ENCODE peak calls at places on chromosomes 4 and X, in six cellular contexts. R, H, V, S, C and A are unnamed samples.

GRCh38 chrX:109393859-109394258 is 88.0 kb downstream of the GUCY2F start:
- DNase-seq in V (no peak), C (no peak), R (no peak), H (no peak), S (no peak), A (no peak)

GRCh38 chr4:76896731-76897521 is 1.0 kb downstream of the SOWAHB start:
- DNase-seq in H (no peak), S (peak; percentile 22), R (peak; percentile 41), V (no peak), C (peak; percentile 18), A (no peak)

GRCh38 chrX:15471016-15471415 is 22.1 kb downstream of the PIR start:
- DNase-seq in R (peak; percentile 57), S (peak; percentile 44), V (peak; percentile 45), C (peak; percentile 65), H (no peak), A (peak; percentile 77)

GRCh38 chr4:152961752-152962117 is 25.6 kb downstream of the FHDC1 start:
- DNase-seq in V (no peak), S (no peak), C (peak; percentile 39), R (peak; percentile 36), H (no peak), A (peak; percentile 74)

GRCh38 chr4:118877797-118878196 is 10.9 kb upstream of the SYNPO2 start:
- DNase-seq in V (no peak), H (no peak), C (no peak), R (no peak), S (no peak), A (no peak)

GRCh38 chrX:70554081-70554480 is 109.4 kb downstream of the DLG3 start:
- DNase-seq in C (peak; percentile 28), H (no peak), V (no peak), S (peak; percentile 41), R (peak; percentile 6), A (peak; percentile 69)

GRCh38 chr4:6641971-6642320 is 1.5 kb downstream of the MRFAP1 start:
- DNase-seq in R (no peak), V (no peak), C (peak; percentile 45), H (no peak), S (no peak), A (peak; percentile 24)

GRCh38 chr4:86895692-86896488 is 3.7 kb upstream of the C4orf36 start:
- DNase-seq in R (peak; percentile 64), V (no peak), C (peak; percentile 77), H (no peak), S (peak; percentile 78), A (peak; percentile 83)

GRCh38 chr4:6925357-6925836 is 15.8 kb downstream of the TBC1D14 start:
- DNase-seq in V (no peak), R (no peak), C (no peak), S (no peak), H (no peak), A (no peak)

GRCh38 chr4:10971800-10972398 is 287.3 kb upstream of the CLNK start:
- DNase-seq in R (no peak), S (no peak), V (no peak), H (no peak), C (no peak), A (no peak)

GRCh38 chr4:47160095-47160494 is 128.7 kb downstream of the GABRB1 start:
- DNase-seq in H (no peak), C (no peak), V (no peak), S (no peak), R (peak; percentile 26), A (no peak)

GRCh38 chrX:134580947-134581346 is 77.3 kb downstream of the PLAC1 start:
- DNase-seq in H (no peak), C (peak; percentile 11), V (no peak), S (no peak), R (no peak), A (peak; percentile 57)

GRCh38 chr4:147195386-147195785 is 249.7 kb upstream of the TTC29 start:
- DNase-seq in H (no peak), V (no peak), R (peak; percentile 73), S (peak; percentile 43), C (peak; percentile 58), A (peak; percentile 12)

GRCh38 chr4:53128959-53129358 is 236.9 kb downstream of the SCFD2 start:
- DNase-seq in H (no peak), C (no peak), S (no peak), V (peak; percentile 61), R (no peak), A (peak; percentile 41)

GRCh38 chr4:89929425-89930272 is 35.0 kb downstream of the MMRN1 start:
- DNase-seq in S (peak; percentile 14), R (peak; percentile 6), C (no peak), H (no peak), V (no peak), A (no peak)

GRCh38 chr4:138242830-138243149 is 641 bp upstream of the SLC7A11 start:
- DNase-seq in R (no peak), H (no peak), V (no peak), C (no peak), S (no peak), A (no peak)

GRCh38 chr4:159420162-159421057 is 317.5 kb downstream of the RAPGEF2 start:
- DNase-seq in C (no peak), S (no peak), V (no peak), R (no peak), H (no peak), A (no peak)

GRCh38 chrX:65601530-65602281 is 65.7 kb upstream of the MSN start:
- DNase-seq in V (peak; percentile 64), R (peak; percentile 85), S (peak; percentile 85), C (peak; percentile 88), H (peak; percentile 59), A (peak; percentile 92)

GRCh38 chr4:140099993-140100392 is 54.0 kb downstream of the MAML3 start:
- DNase-seq in H (no peak), S (no peak), R (no peak), V (no peak), C (peak; percentile 28), A (no peak)

GRCh38 chr4:185711764-185712163 is 100.2 kb downstream of the SORBS2 start:
- DNase-seq in C (peak; percentile 8), V (no peak), H (no peak), S (no peak), R (peak; percentile 60), A (peak; percentile 43)

GRCh38 chr4:158845166-158846041 is 76.6 kb downstream of the FNIP2 start:
- DNase-seq in H (no peak), C (no peak), V (no peak), S (no peak), R (no peak), A (peak; percentile 28)

GRCh38 chrX:129158505-129158904 is 364.8 kb downstream of the SMARCA1 start:
- DNase-seq in S (no peak), C (no peak), V (no peak), H (no peak), R (no peak), A (no peak)

GRCh38 chrX:37603938-37604409 is 32.5 kb downstream of the LANCL3 start:
- DNase-seq in S (no peak), H (no peak), V (no peak), C (no peak), R (peak; percentile 11), A (no peak)

GRCh38 chrX:49167740-49168108 is 4.0 kb upstream of the PLP2 start:
- DNase-seq in S (no peak), R (no peak), C (no peak), H (no peak), V (no peak), A (no peak)

GRCh38 chrX:49163555-49164419 is 1.2 kb downstream of the MAGIX start:
- DNase-seq in S (peak; percentile 76), V (peak; percentile 88), R (peak; percentile 65), H (peak; percentile 20), C (peak; percentile 73), A (peak; percentile 79)

GRCh38 chrX:49164589-49165360 is 2.2 kb downstream of the MAGIX start:
- DNase-seq in S (no peak), H (no peak), R (no peak), C (no peak), V (no peak), A (no peak)

GRCh38 chrX:49165901-49166881 is 3.6 kb downstream of the MAGIX start:
- DNase-seq in S (peak; percentile 77), C (peak; percentile 61), R (peak; percentile 76), V (peak; percentile 52), H (no peak), A (peak; percentile 63)

GRCh38 chrX:49166914-49167739 is 4.6 kb downstream of the MAGIX start:
- DNase-seq in V (peak; percentile 72), S (peak; percentile 87), R (peak; percentile 85), H (peak; percentile 11), C (peak; percentile 73), A (peak; percentile 75)
- H3K4me3 ChIP-seq in V (peak overlapping the region; percentile 35), S (peak overlapping the region; percentile 38), R (peak overlapping the region; percentile 50), H (peak overlapping the region; percentile 29), C (peak overlapping the region; percentile 39), A (peak overlapping the region; percentile 51)

GRCh38 chrX:40468033-40468979 is 112.5 kb upstream of the ATP6AP2 start:
- DNase-seq in H (no peak), C (peak; percentile 5), R (peak; percentile 59), V (no peak), S (peak; percentile 29), A (peak; percentile 47)
- TF ChIP-seq CTCF in H (peak; percentile 19), C (no peak), R (no peak), V (no peak), S (peak; percentile 37), A (peak; percentile 30)

GRCh38 chrX:123013141-123013540 is 170.9 kb upstream of the GRIA3 start:
- DNase-seq in S (no peak), H (no peak), V (no peak), C (no peak), R (peak; percentile 52), A (no peak)
- H3K4me3 ChIP-seq in S (no peak overlapping the region), H (no peak overlapping the region), V (no peak overlapping the region), C (no peak overlapping the region), R (no peak overlapping the region), A (no peak overlapping the region)

DNA sequence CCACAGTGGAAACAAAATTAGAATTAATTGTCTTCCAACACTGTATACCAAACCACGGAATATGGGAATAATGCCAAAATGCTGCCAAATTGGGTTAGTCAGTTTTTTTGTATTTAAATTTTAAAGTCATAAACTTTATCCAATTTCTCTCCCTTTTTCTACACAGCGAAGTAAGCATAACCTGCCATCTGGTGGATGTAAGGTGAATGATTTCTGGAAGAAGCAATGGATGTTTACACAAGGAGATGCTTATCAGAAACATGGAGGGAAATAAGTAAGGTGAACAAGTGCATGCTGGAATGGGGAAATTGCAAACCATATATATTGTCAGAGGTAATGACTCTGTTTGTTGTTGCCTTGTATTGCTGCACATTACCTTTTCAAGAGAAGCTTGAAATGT is 691.9 kb downstream of the TECRL start:
- DNase-seq in C (no peak), R (no peak), V (no peak), S (peak; percentile 3), H (no peak), A (no peak)
- TF ChIP-seq CTCF in C (peak; percentile 1), R (no peak), V (no peak), S (no peak), H (no peak), A (no peak)

DNA sequence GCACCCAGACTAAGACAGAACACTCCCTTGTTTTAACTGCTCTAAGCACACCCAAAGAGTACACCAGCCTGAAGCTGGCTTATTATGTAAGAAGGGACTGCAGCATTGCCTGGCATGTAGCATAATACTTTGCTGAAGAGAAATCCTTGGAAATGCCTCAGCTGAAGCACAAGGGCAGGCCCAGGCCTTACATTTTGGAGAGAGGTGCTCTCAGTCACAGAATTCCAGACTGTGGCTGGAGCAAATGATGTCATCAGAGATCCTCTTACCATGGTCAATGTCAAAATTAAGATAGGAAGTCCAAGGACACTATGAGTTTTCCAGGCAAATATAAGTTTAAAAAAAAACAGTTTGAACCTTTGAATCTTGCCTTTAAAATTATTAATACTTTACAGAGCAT is 14.8 kb downstream of the ARHGEF6 start:
- DNase-seq in R (no peak), C (no peak), S (no peak), V (no peak), H (no peak), A (no peak)
- H3K4me3 ChIP-seq in R (no peak overlapping the region), C (no peak overlapping the region), S (no peak overlapping the region), V (no peak overlapping the region), H (no peak overlapping the region), A (no peak overlapping the region)